ENCODE peak calls at places on chromosomes 13 and 19, in nine cellular contexts. B, Z, Q, E, O, L, C, V and I are unnamed samples.
A peak's percentile ranks its signal among the peaks of the same experiment; 100 is the strongest.

GRCh38 chr13:42048625-42049453 is at the start of gene DGKH:
- DNase-seq in B (peak; percentile 70), Z (peak; percentile 89), Q (peak; percentile 90), E (peak; percentile 87), O (peak; percentile 64), L (peak; percentile 64), C (peak; percentile 85), V (peak; percentile 77), I (peak; percentile 45)

GRCh38 chr13:48234652-48235099 is 1.7 kb downstream of the ITM2B start:
- DNase-seq in B (no peak), Z (no peak), Q (no peak), E (no peak), O (no peak), L (no peak), C (no peak), V (no peak), I (no peak)

GRCh38 chr13:75704942-75705320 is 68.8 kb downstream of the LMO7 start:
- DNase-seq in B (peak; percentile 47), Z (no peak), Q (peak; percentile 81), E (no peak), O (no peak), L (no peak), C (no peak), V (no peak), I (no peak)

GRCh38 chr19:16581145-16581970 is 9.1 kb upstream of the SLC35E1 start:
- DNase-seq in B (no peak), Z (no peak), Q (no peak), E (peak; percentile 46), O (no peak), L (no peak), C (peak; percentile 84), V (no peak), I (no peak)

GRCh38 chr19:1009043-1009975 is 9.1 kb downstream of the GRIN3B start:
- DNase-seq in B (peak; percentile 44), Z (peak; percentile 76), Q (peak; percentile 32), E (no peak), O (no peak), L (no peak), C (peak; percentile 54), V (no peak), I (no peak)

GRCh38 chr19:1631557-1632100 is 20.8 kb downstream of the TCF3 start:
- DNase-seq in B (no peak), Z (no peak), Q (no peak), E (no peak), O (no peak), L (no peak), C (no peak), V (no peak), I (no peak)

GRCh38 chr19:43777163-43777700 is 3.5 kb downstream of the KCNN4 start:
- DNase-seq in B (no peak), Z (no peak), Q (no peak), E (no peak), O (peak; percentile 63), L (no peak), C (no peak), V (peak; percentile 82), I (peak; percentile 68)

GRCh38 chr19:677601-678380 is 1.6 kb downstream of the FSTL3 start:
- DNase-seq in B (no peak), Z (peak; percentile 55), Q (no peak), E (no peak), O (peak; percentile 15), L (no peak), C (no peak), V (peak; percentile 65), I (no peak)

GRCh38 chr13:59423708-59424355 is 739.9 kb downstream of the DIAPH3 start:
- DNase-seq in B (no peak), Z (no peak), Q (no peak), E (no peak), O (no peak), L (no peak), C (no peak), V (no peak), I (no peak)

GRCh38 chr13:98773053-98773452 is 20.6 kb upstream of the SLC15A1 start:
- DNase-seq in B (peak; percentile 47), Z (no peak), Q (no peak), E (no peak), O (no peak), L (no peak), C (no peak), V (no peak), I (no peak)

GRCh38 chr13:29397265-29397664 is 198.2 kb downstream of the SLC7A1 start:
- DNase-seq in B (peak; percentile 49), Z (no peak), Q (no peak), E (no peak), O (no peak), L (no peak), C (no peak), V (no peak), I (no peak)

GRCh38 chr19:33390908-33391630 is 17.6 kb downstream of the CEBPG start:
- DNase-seq in B (no peak), Z (no peak), Q (no peak), E (peak; percentile 18), O (no peak), L (no peak), C (no peak), V (no peak), I (no peak)

GRCh38 chr13:94968040-94968756 is 255.9 kb upstream of the SOX21 start:
- DNase-seq in B (peak; percentile 83), Z (peak; percentile 27), Q (no peak), E (no peak), O (no peak), L (no peak), C (no peak), V (peak; percentile 20), I (no peak)

GRCh38 chr13:108895220-108895704 is 265.9 kb downstream of the MYO16 start:
- DNase-seq in B (peak; percentile 69), Z (no peak), Q (no peak), E (no peak), O (no peak), L (peak; percentile 56), C (no peak), V (peak; percentile 41), I (peak; percentile 21)

GRCh38 chr13:107581009-107581408 is 634.3 kb downstream of the LIG4 start:
- DNase-seq in B (peak; percentile 15), Z (no peak), Q (no peak), E (no peak), O (no peak), L (no peak), C (no peak), V (no peak), I (no peak)

GRCh38 chr13:46596501-46596900 is 43.5 kb downstream of the LRCH1 start:
- DNase-seq in B (no peak), Z (no peak), Q (no peak), E (no peak), O (no peak), L (no peak), C (no peak), V (no peak), I (no peak)
- H3K4me1 ChIP-seq in B (peaks cover 9% of the 10 kb centered on the region), Z (peaks cover 8% of the 10 kb centered on the region), Q (peaks cover 50% of the 10 kb centered on the region), E (peaks cover 89% of the 10 kb centered on the region), O (peaks cover 69% of the 10 kb centered on the region), L (peaks cover 46% of the 10 kb centered on the region), C (peaks cover 14% of the 10 kb centered on the region), V (peaks cover 11% of the 10 kb centered on the region), I (peaks cover 11% of the 10 kb centered on the region)

GRCh38 chr19:13013649-13014048 is 18.4 kb downstream of the NFIX start:
- DNase-seq in B (no peak), Z (peak; percentile 57), Q (no peak), E (no peak), O (no peak), L (no peak), C (no peak), V (peak; percentile 53), I (no peak)
- H3K27ac ChIP-seq in B (no peak overlapping the region), Z (peak overlapping the region; percentile 95), Q (peak overlapping the region; percentile 90), E (peak overlapping the region; percentile 94), O (no peak overlapping the region), L (peak overlapping the region; percentile 71), C (peak overlapping the region; percentile 94), V (peak overlapping the region; percentile 99), I (no peak overlapping the region)

GRCh38 chr13:97283888-97284287 is 61.8 kb downstream of the MBNL2 start:
- DNase-seq in B (no peak), Z (no peak), Q (no peak), E (no peak), O (no peak), L (no peak), C (no peak), V (no peak), I (no peak)

GRCh38 chr13:97286317-97287046 is 64.3 kb downstream of the MBNL2 start:
- DNase-seq in B (no peak), Z (no peak), Q (no peak), E (no peak), O (no peak), L (no peak), C (no peak), V (no peak), I (no peak)

GRCh38 chr13:97282705-97283104 is 60.6 kb downstream of the MBNL2 start:
- DNase-seq in B (no peak), Z (no peak), Q (no peak), E (no peak), O (no peak), L (no peak), C (no peak), V (peak; percentile 61), I (no peak)

GRCh38 chr13:97285221-97285955 is 63.3 kb downstream of the MBNL2 start:
- DNase-seq in B (no peak), Z (no peak), Q (no peak), E (no peak), O (no peak), L (no peak), C (no peak), V (peak; percentile 17), I (no peak)

GRCh38 chr13:97284558-97284957 is 62.4 kb downstream of the MBNL2 start:
- DNase-seq in B (no peak), Z (no peak), Q (no peak), E (no peak), O (no peak), L (no peak), C (no peak), V (peak; percentile 21), I (no peak)
- H3K4me1 ChIP-seq in B (no peaks in the 10 kb centered on the region), Z (peaks cover 15% of the 10 kb centered on the region), Q (peaks cover 36% of the 10 kb centered on the region), E (peaks cover 90% of the 10 kb centered on the region), O (no peaks in the 10 kb centered on the region), L (peaks cover 25% of the 10 kb centered on the region), C (peaks cover 15% of the 10 kb centered on the region), V (peaks cover 12% of the 10 kb centered on the region), I (no peaks in the 10 kb centered on the region)

GRCh38 chr19:47778954-47779351 is 450 bp downstream of the SELENOW start:
- DNase-seq in B (no peak), Z (peak; percentile 52), Q (peak; percentile 45), E (peak; percentile 29), O (no peak), L (peak; percentile 33), C (no peak), V (peak; percentile 12), I (no peak)

GRCh38 chr19:47778089-47778953 is at the start of gene SELENOW:
- DNase-seq in B (peak; percentile 88), Z (peak; percentile 88), Q (peak; percentile 88), E (peak; percentile 82), O (peak; percentile 71), L (peak; percentile 65), C (peak; percentile 78), V (peak; percentile 71), I (peak; percentile 82)

GRCh38 chr19:47779524-47780214 is 1.2 kb downstream of the SELENOW start:
- DNase-seq in B (no peak), Z (peak; percentile 55), Q (peak; percentile 63), E (peak; percentile 83), O (no peak), L (peak; percentile 45), C (peak; percentile 43), V (no peak), I (no peak)

GRCh38 chr19:47780215-47780551 is 1.7 kb downstream of the SELENOW start:
- DNase-seq in B (no peak), Z (no peak), Q (no peak), E (no peak), O (no peak), L (no peak), C (no peak), V (no peak), I (no peak)

GRCh38 chr19:47776568-47776967 is 1.9 kb upstream of the SELENOW start:
- DNase-seq in B (peak; percentile 70), Z (no peak), Q (no peak), E (no peak), O (no peak), L (no peak), C (no peak), V (peak; percentile 31), I (no peak)
- H3K27ac ChIP-seq in B (peak overlapping the region; percentile 5), Z (no peak overlapping the region), Q (peak overlapping the region; percentile 95), E (no peak overlapping the region), O (no peak overlapping the region), L (no peak overlapping the region), C (no peak overlapping the region), V (no peak overlapping the region), I (no peak overlapping the region)